ENCODE peak calls at places on chromosomes 1 and 21, in six cellular contexts. Y is PC-3, O is upper lobe of left lung, E is transverse colon, D is keratinocyte, G is tibial nerve. N is an unnamed sample. For H3K4me1, the result is how much of the 10 kb centered on the place peaks cover.

GRCh38 chr1:102096162-102096561 is 99.4 kb upstream of the OLFM3 start:
- DNase-seq in O (no peak), E (no peak), Y (no peak), D (no peak), G (no peak), N (no peak)

GRCh38 chr1:163083690-163084089 is 14.5 kb downstream of the RGS4 start:
- DNase-seq in Y (peak), E (no peak), G (no peak), D (no peak), O (no peak), N (no peak)

GRCh38 chr1:174990382-174990999 is 9.3 kb upstream of the CACYBP start:
- DNase-seq in O (no peak), D (no peak), G (no peak), Y (peak), E (no peak), N (no peak)

GRCh38 chr21:26461500-26461899 is 111.6 kb downstream of the CYYR1 start:
- DNase-seq in G (no peak), D (peak), Y (peak), E (no peak), O (no peak), N (no peak)

GRCh38 chr1:37434292-37434907 is 40.0 kb upstream of the ZC3H12A start:
- DNase-seq in O (peak), E (peak), G (peak), Y (peak), D (no peak), N (peak)

GRCh38 chr1:109573785-109574184 is 25.4 kb downstream of the GNAI3 start:
- DNase-seq in D (no peak), G (no peak), Y (no peak), E (no peak), O (no peak), N (no peak)

GRCh38 chr1:218557731-218558130 is 212.6 kb downstream of the TGFB2 start:
- DNase-seq in D (no peak), E (no peak), O (peak), Y (peak), G (no peak), N (no peak)

GRCh38 chr1:21816602-21817302 is 4.7 kb downstream of the LDLRAD2 start:
- DNase-seq in G (no peak), O (no peak), D (no peak), Y (peak), E (no peak), N (no peak)

GRCh38 chr1:156140879-156141707 is 12.3 kb upstream of the SEMA4A start:
- DNase-seq in O (peak), Y (no peak), E (no peak), G (no peak), D (no peak), N (no peak)

GRCh38 chr21:46051379-46051770 is 46.5 kb upstream of the COL6A2 start:
- DNase-seq in Y (no peak), G (no peak), D (no peak), E (no peak), O (no peak), N (no peak)

GRCh38 chr1:53084589-53084971 is 22.6 kb downstream of the PODN start:
- DNase-seq in E (no peak), D (no peak), Y (peak), O (no peak), G (no peak), N (no peak)

GRCh38 chr1:231557898-231558710 is 29.6 kb downstream of the TSNAX start:
- DNase-seq in G (no peak), D (no peak), O (no peak), E (no peak), Y (peak), N (no peak)

GRCh38 chr1:166974647-166975345 is 544 bp downstream of the ILDR2 start:
- DNase-seq in Y (no peak), D (no peak), E (no peak), O (no peak), G (no peak), N (no peak)

GRCh38 chr1:32606565-32606964 is 43.8 kb downstream of the ZBTB8OS start:
- DNase-seq in G (no peak), E (no peak), D (no peak), O (no peak), Y (no peak), N (no peak)

GRCh38 chr1:43530483-43531452 is at the start of gene PTPRF:
- DNase-seq in O (peak), E (peak), D (no peak), G (no peak), Y (peak), N (peak)

GRCh38 chr1:6688001-6688400 is 13.6 kb downstream of the DNAJC11 start:
- DNase-seq in Y (no peak), G (no peak), E (no peak), D (no peak), O (no peak), N (no peak)

GRCh38 chr1:209510063-209510462 is 73.5 kb upstream of the CAMK1G start:
- DNase-seq in D (no peak), E (no peak), Y (no peak), G (no peak), O (no peak), N (no peak)

GRCh38 chr1:225998560-225999226 is 450 bp downstream of the SDE2 start:
- DNase-seq in O (no peak), E (no peak), Y (peak), G (no peak), D (no peak), N (no peak)

GRCh38 chr1:235415008-235415904 is 48.0 kb downstream of the TBCE start:
- DNase-seq in D (no peak), Y (peak), O (no peak), G (peak), E (peak), N (peak)

GRCh38 chr1:54475357-54476230 is 69.4 kb upstream of the SSBP3 start:
- DNase-seq in D (no peak), Y (no peak), G (no peak), O (no peak), E (no peak), N (no peak)

GRCh38 chr1:21397813-21398188 is 42.1 kb upstream of the NBPF3 start:
- DNase-seq in G (no peak), O (no peak), D (no peak), Y (no peak), E (peak), N (no peak)

GRCh38 chr1:76161451-76161850 is 86.9 kb downstream of the ST6GALNAC3 start:
- DNase-seq in E (no peak), Y (no peak), O (no peak), G (no peak), D (no peak), N (no peak)

GRCh38 chr1:221729771-221730170 is 12.1 kb downstream of the DUSP10 start:
- DNase-seq in G (no peak), D (no peak), E (no peak), Y (no peak), O (no peak), N (no peak)

GRCh38 chr1:89873757-89874156 is 52.9 kb downstream of the LRRC8D start:
- DNase-seq in G (no peak), D (no peak), E (no peak), Y (no peak), O (no peak), N (no peak)

GRCh38 chr1:167312871-167313270 is 92.2 kb downstream of the POU2F1 start:
- DNase-seq in D (no peak), Y (peak), O (no peak), G (no peak), E (no peak), N (no peak)

GRCh38 chr1:93483200-93483599 is 35.3 kb downstream of the FNBP1L start:
- DNase-seq in E (no peak), O (no peak), D (no peak), G (no peak), Y (no peak), N (no peak)

GRCh38 chr1:185241127-185241526 is 75.9 kb downstream of the IVNS1ABP start:
- DNase-seq in E (no peak), D (no peak), G (no peak), O (no peak), Y (no peak), N (no peak)

GRCh38 chr1:17587693-17588047 is 48.2 kb downstream of the ARHGEF10L start:
- DNase-seq in Y (peak), O (no peak), G (no peak), E (no peak), D (no peak), N (no peak)
- H3K4me1 ChIP-seq in Y (under half), O (under half), G (under half), E (under half), D (under half), N (under half)

GRCh38 chr1:193754732-193755427 is 568.5 kb upstream of the B3GALT2 start:
- DNase-seq in D (no peak), E (no peak), G (no peak), O (no peak), Y (peak), N (no peak)
- TF ChIP-seq CTCF in D (no peak), E (no peak), G (no peak), O (no peak), Y (peak), N (no peak)

DNA sequence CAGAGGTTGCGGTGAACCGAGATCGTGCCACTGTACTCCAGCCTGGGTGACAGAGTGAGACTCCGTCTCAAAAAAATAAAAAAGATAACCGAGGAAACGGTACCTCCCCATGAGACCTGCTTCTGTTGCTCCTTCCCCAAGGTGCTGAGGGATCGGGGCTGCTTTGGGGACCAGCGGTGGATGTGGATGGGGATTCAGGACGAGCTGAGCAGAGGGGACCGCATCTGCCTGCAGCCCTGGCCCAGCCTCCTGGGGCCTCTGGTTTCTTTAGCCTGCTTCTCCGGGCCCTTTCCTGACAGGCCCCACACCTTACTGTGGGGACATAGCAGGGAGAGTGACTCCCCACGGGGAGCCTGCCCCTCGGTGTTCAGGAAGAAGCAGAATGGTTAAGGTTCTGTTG is 17.1 kb downstream of the SLC66A1 start:
- DNase-seq in G (no peak), O (no peak), Y (no peak), E (no peak), D (no peak), N (no peak)
- H3K4me1 ChIP-seq in G (under half), O (under half), Y (under half), E (under half), D (under half), N (under half)

GRCh38 chr1:2804628-2805351 is 3.3 kb upstream of the TTC34 start:
- DNase-seq in D (no peak), O (peak), G (no peak), E (no peak), Y (no peak), N (peak)
- TF ChIP-seq CTCF in D (no peak), O (no peak), G (no peak), E (no peak), Y (no peak), N (no peak)

DNA sequence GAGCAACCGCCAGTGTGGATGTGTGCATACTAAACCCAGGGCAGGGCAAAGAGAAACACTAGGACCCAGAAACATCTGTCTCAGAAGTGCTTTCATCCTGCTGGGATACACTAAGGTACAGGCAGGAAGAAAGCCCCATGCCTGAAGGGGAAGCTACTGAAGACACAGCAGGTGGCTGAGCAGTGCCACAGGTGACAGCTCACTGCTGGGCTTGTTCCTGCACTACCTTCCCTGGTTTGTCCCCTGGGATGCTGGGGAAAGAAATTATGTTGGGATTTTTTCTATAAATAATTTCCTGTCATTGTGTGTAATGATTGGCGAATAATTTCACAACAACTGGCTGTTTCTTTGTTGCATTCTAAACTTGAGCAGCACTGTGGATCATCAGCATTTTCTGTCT is 245.3 kb upstream of the RAB4A start:
- DNase-seq in E (no peak), Y (no peak), O (no peak), G (no peak), D (no peak), N (no peak)
- H3K4me1 ChIP-seq in E (under half), Y (under half), O (under half), G (under half), D (under half), N (under half)

GRCh38 chr1:240495652-240496051 is 116.3 kb downstream of the GREM2 start:
- DNase-seq in Y (no peak), D (no peak), E (no peak), G (no peak), O (no peak), N (no peak)

GRCh38 chr1:240496356-240496755 is 115.6 kb downstream of the GREM2 start:
- DNase-seq in G (no peak), O (no peak), Y (no peak), E (no peak), D (no peak), N (no peak)

GRCh38 chr1:240491156-240491555 is 120.8 kb downstream of the GREM2 start:
- DNase-seq in O (no peak), D (no peak), Y (peak), E (no peak), G (no peak), N (no peak)

GRCh38 chr1:240491796-240492195 is 120.2 kb downstream of the GREM2 start:
- DNase-seq in O (no peak), G (no peak), Y (no peak), D (no peak), E (no peak), N (no peak)

DNA sequence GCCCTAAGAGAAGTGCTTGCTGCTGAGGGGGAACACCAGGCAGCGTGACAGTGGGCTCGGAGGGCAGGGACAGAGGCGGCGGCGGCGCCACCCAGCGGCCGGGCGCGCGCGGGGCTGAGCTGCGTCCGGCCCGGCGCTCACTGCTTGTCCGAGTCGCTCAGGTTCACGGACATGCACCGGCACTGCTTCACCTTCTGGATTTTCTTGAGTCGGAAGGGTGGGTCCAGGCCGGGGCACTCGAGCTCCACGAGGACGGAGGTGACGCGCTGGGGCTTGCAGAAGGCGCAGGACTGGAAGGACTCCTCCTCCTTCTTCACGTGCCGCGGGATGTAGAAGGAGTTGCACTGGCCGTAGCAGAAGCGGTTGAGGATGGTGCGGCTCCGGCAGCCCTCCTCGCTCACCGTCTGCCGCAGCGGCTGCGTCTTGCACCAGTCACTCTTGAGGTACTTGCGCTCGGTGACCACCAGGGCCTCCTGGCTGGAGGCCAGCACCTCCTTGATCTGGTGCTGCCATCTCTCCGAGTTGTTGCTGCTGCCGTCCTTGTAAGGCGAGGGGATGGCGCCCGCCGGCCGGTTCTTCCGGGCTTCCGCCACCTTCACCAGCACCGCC is 119.0 kb downstream of the GREM2 start:
- DNase-seq in G (no peak), O (peak), E (peak), D (no peak), Y (no peak), N (no peak)
- TF ChIP-seq CTCF in G (no peak), O (no peak), E (peak), D (no peak), Y (no peak), N (no peak)

GRCh38 chr21:38289697-38290096 is 32.9 kb downstream of the KCNJ15 start:
- DNase-seq in D (peak), Y (peak), G (no peak), E (peak), O (no peak), N (no peak)
- H3K4me1 ChIP-seq in D (half or more), Y (under half), G (under half), E (under half), O (under half), N (under half)